ENCODE peak calls at places on chromosomes 3 and 15, in nine cellular contexts. N is globus pallidus; P is CD4-positive, CD25-positive, alpha-beta regulatory T cell; T is activated naive CD8-positive, alpha-beta T cell treated with anti-CD3 and anti-CD28 coated beads, Interleukin-2, amount 50 U/mL, for 16 hours; L is HTR-8/SVneo; I is H7; S is Peyer's patch; F is activated T-helper 1 cell treated with anti-CD3 and anti-CD28 coated beads, Interleukin-2, amount 50 U/mL, for 16 hours; G is stomach. X is an unnamed sample.
A peak's percentile ranks its signal among the peaks of the same experiment; 100 is the strongest.

GRCh38 chr3:50156991-50157493 is 1.9 kb downstream of the SEMA3F start:
- DNase-seq in N (no peak), P (no peak), T (no peak), L (no peak), I (peak; percentile 91), S (no peak), F (no peak), G (peak; percentile 57), X (peak; percentile 81)

GRCh38 chr15:31128919-31129768 is 27.6 kb upstream of the TRPM1 start:
- DNase-seq in N (peak; percentile 74), P (peak; percentile 70), T (peak; percentile 48), L (peak; percentile 60), I (peak; percentile 85), S (peak; percentile 90), F (peak; percentile 52), G (peak; percentile 86), X (peak; percentile 82)

GRCh38 chr3:155233213-155233612 is 60.3 kb downstream of the STRIT1 start:
- DNase-seq in N (peak; percentile 14), P (no peak), T (no peak), L (peak; percentile 36), I (no peak), S (no peak), F (no peak), G (peak; percentile 28), X (no peak)

GRCh38 chr3:48856469-48856868 is 8.8 kb upstream of the PRKAR2A start:
- DNase-seq in N (no peak), P (no peak), T (no peak), L (no peak), I (no peak), S (no peak), F (no peak), G (no peak), X (no peak)

GRCh38 chr3:147619925-147620580 is 210.9 kb downstream of the ZIC1 start:
- DNase-seq in N (no peak), P (no peak), T (no peak), L (no peak), I (no peak), S (no peak), F (no peak), G (no peak), X (no peak)

GRCh38 chr3:52473031-52473430 is 17.6 kb downstream of the NISCH start:
- DNase-seq in N (no peak), P (no peak), T (no peak), L (no peak), I (no peak), S (no peak), F (no peak), G (no peak), X (no peak)

GRCh38 chr3:4334548-4334947 is 31.4 kb downstream of the SETMAR start:
- DNase-seq in N (no peak), P (no peak), T (no peak), L (no peak), I (no peak), S (no peak), F (no peak), G (no peak), X (peak; percentile 45)

GRCh38 chr15:68317281-68318007 is 39.9 kb downstream of the FEM1B start:
- DNase-seq in N (no peak), P (no peak), T (no peak), L (no peak), I (no peak), S (peak; percentile 22), F (no peak), G (no peak), X (no peak)

GRCh38 chr3:193812078-193812725 is 219.2 kb downstream of the OPA1 start:
- DNase-seq in N (no peak), P (no peak), T (no peak), L (no peak), I (peak; percentile 57), S (no peak), F (no peak), G (no peak), X (peak; percentile 70)

GRCh38 chr3:123608263-123608937 is 23.5 kb upstream of the HACD2 start:
- DNase-seq in N (no peak), P (no peak), T (no peak), L (no peak), I (no peak), S (no peak), F (no peak), G (no peak), X (no peak)

GRCh38 chr15:48929611-48930170 is 34.0 kb downstream of the SHC4 start:
- DNase-seq in N (no peak), P (no peak), T (no peak), L (no peak), I (no peak), S (no peak), F (no peak), G (no peak), X (no peak)

GRCh38 chr3:7146529-7146928 is 285.6 kb downstream of the GRM7 start:
- DNase-seq in N (no peak), P (no peak), T (no peak), L (no peak), I (no peak), S (no peak), F (no peak), G (no peak), X (no peak)

X was measured in GM23338.